ENCODE peak calls at places on chromosome 16, in nine cellular contexts. C, N, L, V, S, M, W, A and R are unnamed samples.

GRCh38 chr16:66911112-66911511 is 7.6 kb downstream of the CDH16 start:
- DNase-seq in C (peak; percentile 43), N (no peak), L (no peak), V (no peak), S (no peak), M (no peak), W (no peak), A (no peak), R (no peak)

GRCh38 chr16:70418993-70419318 is 19.9 kb downstream of the ST3GAL2 start:
- DNase-seq in C (no peak), N (no peak), L (no peak), V (no peak), S (no peak), M (no peak), W (no peak), A (no peak), R (no peak)

GRCh38 chr16:68072038-68072695 is 13.0 kb upstream of the NFATC3 start:
- DNase-seq in C (peak; percentile 84), N (peak; percentile 53), L (no peak), V (peak; percentile 66), S (no peak), M (no peak), W (no peak), A (peak; percentile 84), R (peak; percentile 52)

GRCh38 chr16:25184771-25185170 is 32.0 kb upstream of the AQP8 start:
- DNase-seq in C (peak; percentile 6), N (no peak), L (no peak), V (no peak), S (no peak), M (no peak), W (no peak), A (no peak), R (no peak)

GRCh38 chr16:48383877-48384304 is 1.3 kb downstream of the SIAH1 start:
- DNase-seq in C (peak; percentile 49), N (no peak), L (no peak), V (peak; percentile 26), S (no peak), M (no peak), W (no peak), A (no peak), R (no peak)

GRCh38 chr16:67396159-67396774 is 3.0 kb upstream of the TPPP3 start:
- DNase-seq in C (peak; percentile 93), N (peak; percentile 69), L (peak; percentile 84), V (peak; percentile 92), S (peak; percentile 58), M (peak; percentile 85), W (peak; percentile 91), A (peak; percentile 52), R (peak; percentile 55)

GRCh38 chr16:83706394-83706793 is 101.4 kb upstream of the HSBP1 start:
- DNase-seq in C (peak; percentile 47), N (no peak), L (no peak), V (no peak), S (no peak), M (no peak), W (no peak), A (no peak), R (no peak)

GRCh38 chr16:4723071-4723767 is 10.9 kb downstream of the ANKS3 start:
- DNase-seq in C (no peak), N (no peak), L (no peak), V (no peak), S (no peak), M (no peak), W (no peak), A (no peak), R (no peak)

GRCh38 chr16:87996962-87997880 is 46.0 kb downstream of the BANP start:
- DNase-seq in C (no peak), N (no peak), L (no peak), V (no peak), S (no peak), M (no peak), W (no peak), A (no peak), R (no peak)

GRCh38 chr16:67652578-67653130 is 7.4 kb downstream of the ACD start:
- DNase-seq in C (peak; percentile 64), N (no peak), L (no peak), V (no peak), S (no peak), M (no peak), W (peak; percentile 63), A (no peak), R (no peak)

GRCh38 chr16:2008631-2009301 is 855 bp downstream of the ZNF598 start:
- DNase-seq in C (peak; percentile 84), N (no peak), L (no peak), V (no peak), S (no peak), M (no peak), W (no peak), A (no peak), R (peak; percentile 60)

GRCh38 chr16:24700549-24701392 is 28.7 kb upstream of the TNRC6A start:
- DNase-seq in C (peak; percentile 99), N (peak; percentile 79), L (peak; percentile 46), V (peak; percentile 60), S (peak; percentile 85), M (no peak), W (no peak), A (peak; percentile 86), R (peak; percentile 97)

GRCh38 chr16:21301168-21301894 is 23.2 kb upstream of the CRYM start:
- DNase-seq in C (peak; percentile 85), N (peak; percentile 72), L (peak; percentile 72), V (peak; percentile 92), S (peak; percentile 22), M (peak; percentile 88), W (peak; percentile 52), A (peak; percentile 49), R (peak; percentile 86)

GRCh38 chr16:75322706-75323105 is 71.3 kb upstream of the BCAR1 start:
- DNase-seq in C (peak; percentile 68), N (no peak), L (no peak), V (no peak), S (no peak), M (no peak), W (no peak), A (no peak), R (peak; percentile 25)

GRCh38 chr16:75318737-75319136 is 67.3 kb upstream of the BCAR1 start:
- DNase-seq in C (no peak), N (no peak), L (no peak), V (no peak), S (no peak), M (no peak), W (no peak), A (no peak), R (no peak)

GRCh38 chr16:75319513-75320401 is 68.3 kb upstream of the BCAR1 start:
- DNase-seq in C (peak; percentile 93), N (no peak), L (no peak), V (no peak), S (no peak), M (no peak), W (no peak), A (no peak), R (peak; percentile 25)

GRCh38 chr16:75323198-75323597 is 71.8 kb upstream of the BCAR1 start:
- DNase-seq in C (peak; percentile 9), N (no peak), L (no peak), V (no peak), S (no peak), M (no peak), W (no peak), A (no peak), R (no peak)

DNA sequence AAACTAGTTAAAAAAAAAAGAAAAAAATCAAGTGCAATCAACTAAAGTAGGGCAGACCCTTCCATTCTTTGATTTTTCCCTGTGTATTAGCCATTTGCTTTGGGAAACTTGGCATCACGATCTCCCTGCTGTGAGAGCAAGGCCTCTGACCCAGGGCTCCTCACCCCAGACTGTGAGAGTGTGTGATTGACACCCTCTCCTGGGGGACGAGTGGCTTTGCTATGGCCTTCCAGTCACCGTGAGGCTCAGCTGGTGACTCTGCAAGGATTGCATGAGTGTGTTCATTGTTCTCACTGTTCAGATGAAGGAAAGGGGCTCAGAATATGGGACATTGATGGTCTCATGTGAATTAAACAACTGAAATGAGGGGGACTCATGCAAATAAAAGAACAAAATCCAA is 69.0 kb upstream of the BCAR1 start:
- DNase-seq in C (peak; percentile 46), N (no peak), L (no peak), V (no peak), S (no peak), M (no peak), W (peak; percentile 30), A (no peak), R (peak; percentile 18)
- H3K4me3 ChIP-seq in C (peak overlapping the region; percentile 70), N (no peak overlapping the region), L (no peak overlapping the region), V (no peak overlapping the region), S (peak overlapping the region; percentile 24), M (no peak overlapping the region), W (no peak overlapping the region), A (no peak overlapping the region), R (no peak overlapping the region)

GRCh38 chr16:69114346-69114975 is 9.0 kb downstream of the HAS3 start:
- DNase-seq in C (no peak), N (no peak), L (no peak), V (no peak), S (no peak), M (peak; percentile 27), W (no peak), A (no peak), R (no peak)
- H3K36me3 ChIP-seq in C (no peaks in the 10 kb centered on the region), N (no peaks in the 10 kb centered on the region), L (peaks cover 77% of the 10 kb centered on the region), V (peaks cover 13% of the 10 kb centered on the region), S (peaks cover 45% of the 10 kb centered on the region), M (peaks cover 68% of the 10 kb centered on the region), W (peaks cover 89% of the 10 kb centered on the region), A (no peaks in the 10 kb centered on the region), R (peaks cover 60% of the 10 kb centered on the region)

DNA sequence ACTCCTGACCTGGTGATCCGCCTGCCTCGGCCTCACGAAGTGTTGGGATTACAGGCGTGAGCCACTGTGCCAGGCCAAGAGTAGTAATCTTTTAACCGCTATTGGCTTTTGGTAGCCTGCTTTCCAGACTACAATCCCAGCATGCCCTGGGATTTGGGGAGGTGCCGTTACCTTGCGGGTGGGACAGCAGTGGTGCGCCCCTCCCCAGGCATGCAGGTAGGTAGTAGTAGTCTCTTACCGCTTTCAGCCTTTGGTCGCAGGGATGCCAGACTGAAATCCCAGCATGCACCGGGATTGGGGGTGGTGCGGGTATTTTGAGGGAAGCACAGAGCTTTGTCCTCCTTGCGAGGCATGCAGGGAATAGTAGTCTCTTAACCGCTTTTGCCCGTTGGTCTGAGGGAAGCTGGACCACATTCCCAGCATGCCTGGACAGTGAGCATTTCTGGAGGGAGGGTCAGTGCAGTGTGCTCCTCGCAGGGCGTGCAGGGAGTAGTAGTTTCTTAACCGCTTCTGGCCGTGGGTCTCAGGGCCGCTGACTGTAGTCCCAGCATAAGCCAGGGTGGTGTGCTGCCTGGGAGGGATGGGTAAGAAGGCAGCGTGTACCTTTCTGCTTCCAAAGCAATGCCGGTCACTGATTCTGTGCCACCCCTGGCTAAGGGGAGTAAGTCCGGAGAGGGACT is 1686.8 kb downstream of the TP53TG3F start:
- DNase-seq in C (no peak), N (no peak), L (no peak), V (no peak), S (no peak), M (no peak), W (no peak), A (no peak), R (no peak)
- H3K9me3 ChIP-seq in C (no peaks in the 10 kb centered on the region), N (peaks cover 46% of the 10 kb centered on the region), L (peaks cover 73% of the 10 kb centered on the region), V (no peaks in the 10 kb centered on the region), S (no peaks in the 10 kb centered on the region), M (no peaks in the 10 kb centered on the region), W (peaks cover 82% of the 10 kb centered on the region), A (no peaks in the 10 kb centered on the region), R (no peaks in the 10 kb centered on the region)

DNA sequence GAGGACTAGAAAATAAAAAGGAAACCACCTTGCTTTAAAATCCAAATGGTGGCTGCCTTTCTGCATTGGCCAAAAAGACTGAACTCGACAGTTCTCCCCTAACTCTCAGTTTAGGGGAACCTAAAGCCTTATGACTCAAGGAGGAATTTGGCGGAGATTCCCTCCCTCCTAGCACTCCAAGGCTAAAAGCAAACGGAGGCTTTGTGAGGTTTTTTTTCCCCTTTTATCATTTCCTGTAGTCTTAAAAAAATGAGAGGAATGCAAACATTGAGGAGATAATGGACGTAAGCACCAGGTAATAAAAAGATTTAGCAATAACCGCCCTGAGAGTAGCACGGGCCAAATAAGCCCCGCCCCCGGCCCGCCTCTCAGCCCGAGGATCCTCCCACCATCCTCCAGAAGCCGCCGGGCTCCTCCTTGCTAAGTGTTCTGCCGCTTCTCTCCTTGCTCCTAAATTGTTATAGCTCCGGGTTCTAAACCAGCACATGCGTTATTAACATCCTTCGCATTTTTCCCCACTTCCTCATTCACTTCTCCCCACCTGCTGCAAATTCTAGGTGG is 5.8 kb upstream of the KIFC3 start:
- DNase-seq in C (peak; percentile 95), N (peak; percentile 79), L (peak; percentile 92), V (peak; percentile 87), S (no peak), M (peak; percentile 91), W (no peak), A (peak; percentile 65), R (peak; percentile 95)
- H3K4me3 ChIP-seq in C (peak overlapping the region; percentile 50), N (no peak overlapping the region), L (peak overlapping the region; percentile 5), V (no peak overlapping the region), S (peak overlapping the region; percentile 59), M (peak overlapping the region; percentile 0), W (no peak overlapping the region), A (peak overlapping the region; percentile 14), R (no peak overlapping the region)